ENCODE peak calls at places on chromosome 13, in four cellular contexts. F is cardiac fibroblast, O is thoracic aorta, Y is AG10803. J is an unnamed sample.

GRCh38 chr13:94711561-94712286 is 621 bp downstream of the SOX21 start:
- DNase-seq in F (peak), O (no peak), Y (peak), J (peak)

GRCh38 chr13:109256866-109257760 is 529.3 kb downstream of the IRS2 start:
- DNase-seq in F (peak), O (no peak), Y (peak), J (peak)

GRCh38 chr13:28451482-28452217 is 43.3 kb downstream of the FLT1 start:
- DNase-seq in F (no peak), O (no peak), Y (peak), J (peak)

GRCh38 chr13:103157034-103157433 is 90.8 kb upstream of the SLC10A2 start:
- DNase-seq in F (peak), O (no peak), Y (no peak), J (peak)

GRCh38 chr13:113843864-113844556 is 19.9 kb downstream of the GAS6 start:
- DNase-seq in F (no peak), O (no peak), Y (no peak), J (no peak)

GRCh38 chr13:26600345-26600761 is 42.9 kb downstream of the WASF3 start:
- DNase-seq in F (peak), O (no peak), Y (peak), J (no peak)

GRCh38 chr13:94233401-94233800 is 246.1 kb downstream of the DCT start:
- DNase-seq in F (peak), O (no peak), Y (peak), J (peak)

GRCh38 chr13:63636231-63636993 is 2220.8 kb upstream of the PCDH20 start:
- DNase-seq in F (peak), O (no peak), Y (no peak), J (peak)

GRCh38 chr13:106274551-106275208 is 260.8 kb downstream of the EFNB2 start:
- DNase-seq in F (peak), O (no peak), Y (peak), J (no peak)

GRCh38 chr13:26326562-26326961 is 72.6 kb downstream of the CDK8 start:
- DNase-seq in F (no peak), O (no peak), Y (no peak), J (no peak)

GRCh38 chr13:39603424-39603947 is 493 bp upstream of the LHFPL6 start:
- DNase-seq in F (peak), O (no peak), Y (peak), J (peak)

GRCh38 chr13:39602277-39602613 is 748 bp downstream of the LHFPL6 start:
- DNase-seq in F (no peak), O (no peak), Y (no peak), J (no peak)

GRCh38 chr13:39601636-39602035 is 1.4 kb downstream of the LHFPL6 start:
- DNase-seq in F (no peak), O (no peak), Y (no peak), J (no peak)

GRCh38 chr13:39604736-39605135 is 1.7 kb upstream of the LHFPL6 start:
- DNase-seq in F (no peak), O (no peak), Y (no peak), J (no peak)

DNA sequence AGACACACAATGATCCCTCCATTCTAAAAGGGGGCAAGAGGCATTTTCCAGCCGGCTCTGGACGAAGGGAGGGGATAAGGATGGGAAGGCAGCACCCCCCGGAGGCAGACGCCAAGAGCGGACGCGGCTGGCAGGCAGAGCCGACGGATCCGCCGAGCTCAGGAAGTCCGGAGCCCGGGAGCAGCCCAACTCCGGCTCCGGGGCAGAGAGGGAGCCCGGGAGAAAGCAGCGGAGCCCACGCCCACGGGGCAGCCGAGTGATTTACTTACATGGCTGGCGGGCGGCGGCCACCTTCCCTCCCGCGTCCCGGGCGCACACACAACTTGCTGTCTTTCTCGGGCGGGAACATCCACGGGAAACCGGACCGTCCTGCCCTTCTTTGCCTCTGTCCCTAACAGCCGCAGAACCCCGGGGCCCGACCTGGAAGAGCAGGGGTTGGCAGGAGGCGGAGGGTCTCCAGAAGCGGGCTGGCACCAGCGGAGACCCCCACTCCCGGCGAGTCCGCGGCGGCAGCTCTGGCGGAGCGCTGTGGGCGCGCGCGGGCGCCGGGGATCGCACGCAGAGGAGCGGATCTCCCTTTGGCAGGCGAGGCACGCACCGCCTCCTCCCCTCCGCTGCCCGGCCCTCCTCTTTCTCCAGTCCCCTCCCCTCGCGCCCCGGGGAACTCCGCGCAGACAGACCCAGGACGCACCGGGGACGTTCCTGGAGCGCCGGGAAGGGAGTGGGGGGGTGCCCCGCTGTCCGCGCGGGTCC is at the start of gene LHFPL6:
- DNase-seq in F (peak), O (peak), Y (peak), J (peak)
- TF ChIP-seq CTCF in F (peak), O (no peak), Y (peak), J (peak)

DNA sequence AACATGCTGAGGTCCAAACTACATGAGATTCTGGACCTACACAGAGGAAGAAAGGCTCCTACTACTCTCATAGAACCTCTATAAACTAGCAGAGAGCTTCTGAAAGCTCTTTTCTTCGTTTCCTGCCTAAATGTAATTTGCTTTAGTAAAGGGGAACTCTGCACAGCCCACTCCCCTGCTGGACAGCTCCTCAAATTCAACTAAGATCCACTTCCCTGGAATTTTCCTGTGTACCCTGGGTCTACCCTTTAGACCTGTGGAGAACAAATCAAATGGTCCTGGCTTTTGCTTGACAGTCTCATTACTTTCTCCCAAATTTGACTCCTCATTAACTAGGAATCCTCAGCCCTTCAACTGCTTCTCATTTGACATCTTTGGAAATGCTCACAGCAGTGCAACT is 3.5 kb upstream of the DCLK1 start:
- DNase-seq in F (no peak), O (no peak), Y (no peak), J (no peak)
- H3K4me3 ChIP-seq in F (no peak), O (no peak), Y (no peak), J (no peak)

GRCh38 chr13:66689037-66689619 is 541.0 kb downstream of the PCDH9 start:
- DNase-seq in F (peak), O (no peak), Y (no peak), J (peak)
- TF ChIP-seq CTCF in F (peak), O (no peak), Y (peak), J (peak)

GRCh38 chr13:32311188-32311897 is 3.8 kb downstream of the ZAR1L start:
- DNase-seq in F (no peak), O (no peak), Y (no peak), J (no peak)

GRCh38 chr13:32309312-32309711 is 5.9 kb downstream of the ZAR1L start:
- DNase-seq in F (no peak), O (no peak), Y (no peak), J (no peak)

GRCh38 chr13:32314271-32314967 is 744 bp downstream of the ZAR1L start:
- DNase-seq in F (no peak), O (no peak), Y (no peak), J (no peak)

GRCh38 chr13:32305646-32306045 is 9.5 kb downstream of the ZAR1L start:
- DNase-seq in F (no peak), O (no peak), Y (no peak), J (no peak)

DNA sequence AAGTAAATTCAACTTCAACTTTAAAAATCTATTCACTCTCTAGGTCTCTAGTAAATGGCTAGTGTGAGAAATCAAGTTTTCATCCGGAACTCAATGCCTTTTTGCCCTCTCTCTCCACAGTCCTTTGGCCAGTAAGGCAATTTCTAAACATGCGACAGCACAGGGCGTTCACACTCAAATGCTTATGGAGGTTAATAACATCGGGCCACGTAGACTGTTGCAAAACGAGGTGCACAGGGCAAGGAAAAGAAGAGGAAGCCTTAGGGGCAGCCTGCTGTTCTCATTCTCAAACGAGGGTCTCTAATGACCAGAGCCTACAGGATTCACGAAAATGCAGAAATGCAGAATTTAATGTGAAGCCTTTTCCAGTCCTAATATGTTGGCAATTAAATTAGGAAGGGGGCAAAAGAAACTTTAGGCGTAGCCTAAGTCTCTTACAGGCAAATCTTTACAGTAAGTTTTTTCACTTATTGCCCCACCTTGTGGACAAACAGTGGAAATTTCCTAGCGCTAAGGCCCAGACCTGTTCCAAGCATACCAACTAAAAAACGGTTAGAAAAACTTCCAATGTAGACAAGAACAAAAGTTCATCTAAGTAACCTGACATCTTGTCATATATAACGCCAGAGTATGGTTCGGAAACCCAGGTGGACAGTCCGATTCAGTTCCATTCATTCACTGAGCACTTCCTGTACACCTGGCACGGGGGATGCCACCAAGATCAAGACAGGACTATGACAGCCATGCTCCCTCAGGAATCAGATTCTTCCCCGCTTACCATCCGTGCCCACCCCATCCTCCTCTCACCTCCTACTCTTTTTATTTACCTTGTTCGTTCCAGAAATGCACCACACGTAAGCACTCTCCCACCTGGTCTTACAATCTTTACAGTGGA is 5.1 kb downstream of the ZAR1L start:
- DNase-seq in F (peak), O (no peak), Y (peak), J (peak)
- H3K4me3 ChIP-seq in F (no peak), O (peak), Y (no peak), J (no peak)

GRCh38 chr13:73598021-73598712 is 536.0 kb downstream of the KLF12 start:
- DNase-seq in F (peak), O (no peak), Y (no peak), J (peak)
- TF ChIP-seq CTCF in F (no peak), O (no peak), Y (no peak), J (no peak)

DNA sequence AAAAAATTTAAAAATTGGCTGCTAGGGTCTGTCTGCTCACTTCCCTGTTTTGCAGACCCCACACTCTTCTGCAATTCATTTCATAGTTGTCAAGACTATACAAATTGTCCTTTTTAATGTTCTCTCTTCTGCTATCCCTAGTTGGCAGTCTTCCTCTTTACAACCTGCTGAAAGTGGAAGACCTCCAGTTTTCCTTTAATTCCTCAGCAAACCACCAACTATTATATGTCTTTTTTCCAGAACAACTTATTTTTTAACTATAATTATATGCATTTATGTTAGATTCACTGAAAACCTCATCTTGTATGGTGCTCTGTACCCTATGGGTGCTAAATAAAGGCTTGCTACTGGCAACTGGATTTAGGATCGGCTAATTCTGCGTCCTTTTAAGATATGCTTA is 1.1 kb upstream of the PHF11 start:
- DNase-seq in F (no peak), O (no peak), Y (no peak), J (no peak)
- H3K4me3 ChIP-seq in F (peak), O (peak), Y (peak), J (peak)

GRCh38 chr13:91351123-91351522 is 3.6 kb downstream of the MIR17HG start:
- DNase-seq in F (no peak), O (no peak), Y (no peak), J (no peak)
- TF ChIP-seq CTCF in F (no peak), O (no peak), Y (no peak), J (no peak)

GRCh38 chr13:32409561-32410440 is 18.1 kb downstream of the N4BP2L1 start:
- DNase-seq in F (peak), O (no peak), Y (peak), J (peak)
- H3K4me3 ChIP-seq in F (peak), O (no peak), Y (peak), J (peak)

GRCh38 chr13:110575322-110576069 is 14.0 kb upstream of the RAB20 start:
- DNase-seq in F (peak), O (no peak), Y (peak), J (peak)
- TF ChIP-seq CTCF in F (no peak), O (no peak), Y (no peak), J (no peak)